ENCODE peak calls at places on chromosomes 7 and 10, in nine cellular contexts. O, T, Z, B, A, W, I, P and V are unnamed samples.

GRCh38 chr10:48449501-48450232 is 143.2 kb downstream of the MAPK8 start:
- DNase-seq in T (no peak), B (peak), O (peak), P (no peak), A (no peak), W (peak), Z (no peak), I (no peak), V (peak)

GRCh38 chr7:49767719-49768118 is 5.7 kb upstream of the VWC2 start:
- DNase-seq in P (no peak), T (no peak), I (no peak), O (no peak), W (no peak), A (no peak), B (no peak), Z (no peak), V (no peak)

GRCh38 chr10:78892383-78893191 is 176.2 kb upstream of the ZMIZ1 start:
- DNase-seq in Z (no peak), A (no peak), W (no peak), O (no peak), B (no peak), I (no peak), P (no peak), T (no peak), V (peak)

GRCh38 chr7:158973440-158973839 is 117.1 kb downstream of the DYNC2I1 start:
- DNase-seq in P (no peak), O (peak), Z (no peak), T (no peak), I (no peak), B (no peak), W (no peak), A (peak), V (peak)

GRCh38 chr7:132075573-132075972 is 500.7 kb downstream of the PLXNA4 start:
- DNase-seq in A (no peak), I (no peak), T (no peak), W (no peak), Z (no peak), O (no peak), B (no peak), P (no peak), V (peak)

GRCh38 chr10:47340613-47341170 is 7.5 kb upstream of the RBP3 start:
- DNase-seq in B (peak), T (peak), Z (peak), P (peak), A (peak), O (peak), I (peak), W (no peak), V (peak)

GRCh38 chr10:130926442-130926841 is 385.1 kb downstream of the TCERG1L start:
- DNase-seq in O (no peak), B (no peak), W (no peak), P (no peak), I (no peak), Z (no peak), A (no peak), T (no peak), V (no peak)

GRCh38 chr7:68038621-68039314 is 1042.1 kb downstream of the TYW1 start:
- DNase-seq in B (no peak), Z (no peak), A (no peak), O (no peak), W (no peak), P (no peak), I (no peak), T (peak), V (no peak)

GRCh38 chr10:78175444-78175843 is 141.8 kb downstream of the RPS24 start:
- DNase-seq in A (no peak), W (no peak), I (no peak), P (no peak), B (no peak), Z (no peak), T (no peak), O (no peak), V (no peak)

GRCh38 chr7:50959991-50960390 is 177.3 kb upstream of the GRB10 start:
- DNase-seq in Z (no peak), I (no peak), T (no peak), W (no peak), O (no peak), B (no peak), A (no peak), P (no peak), V (no peak)

GRCh38 chr7:131071786-131072504 is 255.7 kb upstream of the MKLN1 start:
- DNase-seq in I (no peak), O (peak), W (no peak), Z (peak), A (no peak), B (peak), P (peak), T (peak), V (no peak)

GRCh38 chr10:88879754-88880286 is at the start of gene STAMBPL1:
- DNase-seq in P (no peak), I (peak), A (no peak), T (no peak), Z (no peak), O (peak), B (no peak), W (peak), V (no peak)

GRCh38 chr7:138886501-138886917 is 88.5 kb upstream of the ATP6V0A4 start:
- DNase-seq in W (no peak), O (no peak), B (no peak), Z (peak), P (no peak), I (peak), A (no peak), T (peak), V (no peak)

GRCh38 chr7:108284349-108285017 is 154.3 kb upstream of the LAMB4 start:
- DNase-seq in W (no peak), B (no peak), I (no peak), A (no peak), P (no peak), Z (no peak), O (no peak), T (no peak), V (no peak)

GRCh38 chr7:22109761-22110160 is 164.1 kb upstream of the CDCA7L start:
- DNase-seq in W (no peak), O (peak), P (no peak), B (peak), T (no peak), I (peak), Z (peak), A (no peak), V (peak)

GRCh38 chr10:77374189-77374656 is 263.4 kb downstream of the KCNMA1 start:
- DNase-seq in A (no peak), Z (no peak), I (no peak), O (no peak), W (no peak), P (no peak), B (no peak), T (no peak), V (no peak)

GRCh38 chr10:80122746-80123145 is 9.8 kb upstream of the PLAC9 start:
- DNase-seq in P (no peak), Z (no peak), B (no peak), W (no peak), O (no peak), I (no peak), A (no peak), T (no peak), V (no peak)

GRCh38 chr10:67763499-67764011 is 67.6 kb upstream of the CTNNA3 start:
- DNase-seq in Z (peak), W (peak), I (peak), T (peak), B (peak), O (peak), A (peak), P (peak), V (peak)

GRCh38 chr10:132362151-132362611 is 30.2 kb downstream of the LRRC27 start:
- DNase-seq in A (no peak), T (no peak), Z (no peak), W (no peak), O (no peak), I (no peak), B (peak), P (no peak), V (no peak)

GRCh38 chr7:16357921-16358320 is 63.4 kb downstream of the CRPPA start:
- DNase-seq in O (peak), I (no peak), A (no peak), B (no peak), W (no peak), T (no peak), P (no peak), Z (no peak), V (no peak)

GRCh38 chr7:28939844-28940243 is 18.3 kb downstream of the TRIL start:
- DNase-seq in O (no peak), Z (no peak), I (no peak), B (no peak), W (no peak), T (no peak), P (no peak), A (no peak), V (no peak)

GRCh38 chr10:86756511-86757109 is at the start of gene BMPR1A:
- DNase-seq in B (peak), I (peak), Z (peak), T (peak), A (no peak), W (no peak), O (peak), P (no peak), V (peak)

GRCh38 chr7:33806284-33807157 is 98.8 kb upstream of the BMPER start:
- DNase-seq in Z (no peak), P (no peak), W (no peak), A (no peak), I (peak), O (peak), B (no peak), T (no peak), V (no peak)

GRCh38 chr10:70652761-70653657 is 19.3 kb upstream of the ADAMTS14 start:
- DNase-seq in A (no peak), Z (peak), I (no peak), P (no peak), B (no peak), T (no peak), O (no peak), W (no peak), V (peak)

GRCh38 chr10:525565-526315 is 163.7 kb downstream of the DIP2C start:
- DNase-seq in T (no peak), P (peak), O (no peak), B (no peak), I (no peak), W (peak), Z (no peak), A (no peak), V (no peak)

GRCh38 chr7:353746-354325 is 63.9 kb downstream of the FOXL3 start:
- DNase-seq in Z (no peak), I (peak), W (peak), T (no peak), P (peak), O (no peak), B (no peak), A (no peak), V (no peak)

GRCh38 chr10:62050941-62051433 is 149.5 kb downstream of the ARID5B start:
- DNase-seq in Z (peak), T (peak), A (no peak), P (peak), B (no peak), I (peak), O (peak), W (peak), V (peak)

GRCh38 chr7:51315393-51316261 is 982 bp downstream of the COBL start:
- DNase-seq in Z (no peak), B (peak), T (no peak), P (no peak), A (no peak), I (peak), O (peak), W (peak), V (peak)

GRCh38 chr10:50992972-50993766 is 81.1 kb upstream of the PRKG1 start:
- DNase-seq in B (no peak), A (no peak), T (no peak), W (peak), Z (no peak), O (no peak), I (peak), P (peak), V (no peak)

GRCh38 chr7:8176370-8177081 is 85.4 kb downstream of the ICA1 start:
- DNase-seq in B (no peak), I (no peak), P (no peak), Z (no peak), W (no peak), O (no peak), T (no peak), A (no peak), V (no peak)

GRCh38 chr10:63487990-63488389 is 22.2 kb upstream of the JMJD1C start:
- DNase-seq in O (no peak), A (no peak), Z (no peak), B (no peak), W (no peak), I (no peak), P (no peak), T (no peak), V (no peak)

GRCh38 chr7:38069052-38069451 is 109.0 kb upstream of the STARD3NL start:
- DNase-seq in W (no peak), Z (no peak), A (no peak), B (no peak), O (no peak), I (no peak), T (no peak), P (no peak), V (no peak)

GRCh38 chr7:127780489-127780888 is 128.5 kb downstream of the SND1 start:
- DNase-seq in W (no peak), I (no peak), O (no peak), B (no peak), T (no peak), P (no peak), Z (no peak), A (no peak), V (no peak)

GRCh38 chr10:124152139-124152780 is 58.9 kb upstream of the CHST15 start:
- DNase-seq in B (no peak), T (no peak), P (no peak), Z (peak), I (peak), W (peak), O (peak), A (no peak), V (no peak)

GRCh38 chr7:131741446-131741845 is 185.0 kb upstream of the PODXL start:
- DNase-seq in W (no peak), P (no peak), B (no peak), Z (no peak), A (no peak), I (no peak), O (no peak), T (no peak), V (no peak)

GRCh38 chr7:149072438-149072775 is 18.1 kb downstream of the ZNF786 start:
- DNase-seq in I (peak), P (no peak), Z (no peak), B (no peak), O (no peak), W (no peak), A (no peak), T (no peak), V (no peak)

GRCh38 chr7:18574235-18574540 is 78.6 kb downstream of the HDAC9 start:
- DNase-seq in O (no peak), P (no peak), I (no peak), Z (no peak), T (no peak), W (no peak), A (no peak), B (no peak), V (no peak)

DNA sequence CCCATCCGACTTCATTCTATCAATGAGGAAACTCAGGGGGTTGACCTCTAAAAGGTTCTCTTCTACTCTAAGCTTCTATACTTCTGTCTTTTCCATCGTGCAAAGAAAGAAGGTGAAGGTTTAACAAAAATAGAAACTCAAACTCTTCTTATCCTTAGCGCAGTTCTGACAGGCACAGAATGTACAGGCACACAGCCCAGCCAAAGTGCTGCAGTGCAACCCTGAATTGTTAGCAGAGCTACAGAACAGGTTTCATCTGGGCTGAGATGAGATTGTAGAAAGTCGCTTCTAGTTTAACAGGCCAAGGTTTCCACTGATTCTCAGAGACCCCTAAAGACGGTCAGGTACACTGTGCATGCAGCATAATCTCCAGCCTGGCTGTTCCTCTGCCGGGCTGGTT is 79.3 kb upstream of the AFAP1L2 start:
- DNase-seq in O (peak), A (no peak), B (no peak), Z (no peak), W (no peak), T (no peak), I (peak), P (no peak), V (no peak)
- TF ChIP-seq POLR2A in O (no peak), A (no peak), B (no peak), Z (no peak), W (no peak), T (no peak), I (no peak), P (no peak), V (no peak)

GRCh38 chr7:115676080-115676479 is 354.5 kb downstream of the TFEC start:
- DNase-seq in A (no peak), W (no peak), P (peak), T (no peak), I (no peak), B (peak), O (no peak), Z (peak), V (no peak)
- TF ChIP-seq CTCF in A (peak), W (no peak), P (no peak), T (no peak), I (no peak), B (peak), O (no peak), Z (no peak), V (no peak)

GRCh38 chr7:117871778-117872538 is 1.3 kb downstream of the CTTNBP2 start:
- DNase-seq in Z (peak), A (no peak), I (peak), P (peak), O (no peak), W (no peak), T (no peak), B (no peak), V (peak)

GRCh38 chr7:117872565-117873055 is 631 bp downstream of the CTTNBP2 start:
- DNase-seq in T (peak), I (peak), P (peak), A (no peak), B (no peak), W (no peak), Z (peak), O (no peak), V (no peak)

GRCh38 chr7:117875566-117875965 is 2.3 kb upstream of the CTTNBP2 start:
- DNase-seq in B (no peak), T (no peak), P (peak), I (peak), Z (peak), O (no peak), W (no peak), A (peak), V (no peak)

GRCh38 chr7:117873056-117873932 is at the start of gene CTTNBP2:
- DNase-seq in A (no peak), T (peak), O (peak), B (peak), I (peak), P (peak), W (peak), Z (peak), V (peak)

DNA sequence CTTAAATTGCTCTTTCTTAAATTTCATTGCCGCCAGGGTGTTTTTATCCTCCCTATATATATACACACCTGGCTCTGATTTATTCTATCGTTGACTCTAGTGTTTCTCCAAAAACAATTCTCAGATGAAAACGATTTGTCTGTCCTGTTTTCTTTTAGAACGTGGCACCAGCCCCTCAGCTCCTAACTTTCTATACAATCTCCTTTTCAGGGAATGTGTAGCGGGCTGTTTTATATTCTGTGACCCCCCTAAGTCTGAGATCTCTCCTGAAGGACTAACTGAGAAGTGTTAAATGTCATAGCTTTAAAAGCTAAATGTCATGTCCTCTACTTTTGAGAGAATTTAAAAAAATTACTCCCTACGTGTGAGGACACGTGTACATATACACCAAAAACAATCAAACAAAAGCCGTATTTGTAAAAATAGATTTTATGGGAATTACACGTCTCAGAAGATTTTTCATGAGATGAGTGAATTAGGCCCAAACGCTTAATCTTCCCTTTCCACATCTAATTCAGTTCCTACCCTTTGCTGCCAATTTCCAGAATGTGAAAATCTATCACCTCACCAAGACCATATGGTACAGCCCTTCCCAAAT is 791 bp upstream of the CTTNBP2 start:
- DNase-seq in T (no peak), B (no peak), Z (no peak), W (no peak), I (no peak), A (no peak), P (no peak), O (no peak), V (no peak)
- H3K4me3 ChIP-seq in T (peak), B (peak), Z (peak), W (peak), I (peak), A (peak), P (peak), O (peak), V (no peak)

GRCh38 chr7:92135490-92135889 is 1.2 kb upstream of the CYP51A1 start:
- DNase-seq in O (no peak), I (no peak), B (no peak), T (no peak), W (no peak), P (no peak), Z (no peak), A (no peak), V (no peak)
- TF ChIP-seq POLR2A in O (no peak), I (no peak), B (no peak), T (no peak), W (no peak), P (no peak), Z (no peak), A (no peak), V (no peak)

GRCh38 chr10:84534168-84534567 is 205.8 kb downstream of the CCSER2 start:
- DNase-seq in B (no peak), I (no peak), O (no peak), Z (no peak), W (no peak), T (no peak), P (no peak), A (no peak), V (no peak)
- TF ChIP-seq CTCF in B (peak), I (no peak), O (no peak), Z (no peak), W (no peak), T (no peak), P (no peak), A (peak), V (no peak)

GRCh38 chr7:151738925-151739324 is 138.0 kb downstream of the PRKAG2 start:
- DNase-seq in O (no peak), T (no peak), A (no peak), B (no peak), I (no peak), W (no peak), Z (no peak), P (no peak), V (no peak)

GRCh38 chr7:151732834-151733585 is 143.9 kb downstream of the PRKAG2 start:
- DNase-seq in B (no peak), W (no peak), O (no peak), P (no peak), T (no peak), A (no peak), Z (no peak), I (no peak), V (no peak)

GRCh38 chr7:151735854-151736402 is 141.0 kb downstream of the PRKAG2 start:
- DNase-seq in W (peak), T (no peak), A (no peak), Z (no peak), B (no peak), P (no peak), O (no peak), I (no peak), V (no peak)

GRCh38 chr7:151735186-151735853 is 141.6 kb downstream of the PRKAG2 start:
- DNase-seq in A (no peak), W (no peak), T (no peak), B (no peak), P (no peak), Z (no peak), I (no peak), O (no peak), V (no peak)

DNA sequence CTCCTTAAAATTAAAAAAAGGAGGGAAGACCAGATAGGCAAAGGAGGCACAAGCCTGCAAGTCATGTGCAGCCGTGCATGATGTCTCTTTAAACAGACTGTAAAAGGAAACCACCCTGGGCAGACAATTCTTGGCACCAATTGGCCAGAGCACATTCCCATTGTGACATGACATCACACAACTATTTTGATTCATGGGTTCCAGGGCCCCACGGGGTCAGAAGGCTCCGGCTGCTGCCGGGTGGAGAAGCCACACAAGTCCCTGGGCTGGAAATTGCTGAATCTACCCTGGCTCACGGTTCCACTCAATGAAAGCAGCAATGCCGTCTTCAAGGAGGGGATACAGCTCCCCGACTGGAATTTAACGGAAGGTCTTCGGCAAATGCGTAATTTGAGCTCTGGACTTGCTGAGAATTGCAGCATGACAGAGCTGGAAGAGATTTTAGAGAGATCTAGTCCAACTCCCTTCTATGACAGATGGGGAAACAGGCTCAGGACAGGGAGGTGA is 140.5 kb downstream of the PRKAG2 start:
- DNase-seq in I (peak), A (peak), P (peak), Z (peak), B (no peak), O (peak), T (peak), W (peak), V (peak)
- H3K4me3 ChIP-seq in I (no peak), A (no peak), P (peak), Z (peak), B (no peak), O (peak), T (peak), W (peak), V (no peak)